ENCODE peak calls at places on chromosome 21, in ten cellular contexts. X, B, C, W, N, M, D, I, A and E are unnamed samples.

GRCh38 chr21:35354078-35354477 is 305.0 kb upstream of the RUNX1 start:
- DNase-seq in X (no peak), B (no peak), C (no peak), W (no peak), N (no peak), M (no peak), D (no peak), I (no peak), A (no peak), E (no peak)

GRCh38 chr21:45012661-45013270 is 61.6 kb upstream of the ADARB1 start:
- DNase-seq in X (peak), B (peak), C (no peak), W (no peak), N (no peak), M (peak), D (no peak), I (no peak), A (peak), E (no peak)

GRCh38 chr21:39523398-39523797 is 71.6 kb downstream of the SH3BGR start:
- DNase-seq in X (no peak), B (no peak), C (no peak), W (no peak), N (no peak), M (no peak), D (no peak), I (no peak), A (peak), E (no peak)

GRCh38 chr21:14926186-14926585 is 138.6 kb downstream of the NRIP1 start:
- DNase-seq in X (no peak), B (no peak), C (no peak), W (no peak), N (peak), M (no peak), D (no peak), I (no peak), A (peak), E (no peak)

GRCh38 chr21:30227633-30228404 is 11.9 kb upstream of the CLDN8 start:
- DNase-seq in X (peak), B (no peak), C (no peak), W (no peak), N (peak), M (no peak), D (peak), I (no peak), A (no peak), E (peak)

GRCh38 chr21:45620201-45620600 is 23.3 kb upstream of the PCBP3 start:
- DNase-seq in X (no peak), B (no peak), C (no peak), W (no peak), N (no peak), M (no peak), D (no peak), I (no peak), A (no peak), E (no peak)

GRCh38 chr21:20875741-20876140 is 122.5 kb upstream of the NCAM2 start:
- DNase-seq in X (no peak), B (no peak), C (no peak), W (no peak), N (no peak), M (no peak), D (no peak), I (no peak), A (peak), E (no peak)

GRCh38 chr21:45747802-45748445 is 104.4 kb downstream of the PCBP3 start:
- DNase-seq in X (peak), B (no peak), C (no peak), W (no peak), N (peak), M (no peak), D (no peak), I (no peak), A (peak), E (no peak)

GRCh38 chr21:39668369-39668768 is 55.6 kb downstream of the B3GALT5 start:
- DNase-seq in X (no peak), B (no peak), C (no peak), W (no peak), N (no peak), M (no peak), D (no peak), I (no peak), A (no peak), E (no peak)

GRCh38 chr21:42193131-42193671 is 25.7 kb upstream of the ABCG1 start:
- DNase-seq in X (no peak), B (no peak), C (peak), W (no peak), N (no peak), M (no peak), D (peak), I (peak), A (no peak), E (no peak)

GRCh38 chr21:17461582-17461981 is 51.3 kb upstream of the CXADR start:
- DNase-seq in X (no peak), B (no peak), C (no peak), W (no peak), N (peak), M (no peak), D (peak), I (no peak), A (no peak), E (no peak)

GRCh38 chr21:28454978-28455600 is 537.6 kb downstream of the LTN1 start:
- DNase-seq in X (peak), B (no peak), C (no peak), W (no peak), N (peak), M (no peak), D (no peak), I (no peak), A (no peak), E (no peak)

GRCh38 chr21:34144224-34144623 is 70.8 kb downstream of the MRPS6 start:
- DNase-seq in X (no peak), B (no peak), C (no peak), W (no peak), N (no peak), M (no peak), D (no peak), I (no peak), A (no peak), E (no peak)

GRCh38 chr21:33300701-33301631 is 23.8 kb upstream of the IFNAR1 start:
- DNase-seq in X (no peak), B (no peak), C (no peak), W (no peak), N (no peak), M (no peak), D (peak), I (no peak), A (no peak), E (peak)